ENCODE peak calls at places on chromosome 10, in eight cellular contexts. P is GM23338, V is right lobe of liver, X is hepatocyte, Q is left ventricle myocardium inferior, H is ascending aorta, Y is nephron progenitor cell, T is Peyer's patch. R is an unnamed sample.

GRCh38 chr10:48929413-48929990 is 10.1 kb downstream of the LRRC18 start:
- DNase-seq in Y (no peak), X (no peak), H (no peak), P (no peak), T (no peak), Q (no peak), V (no peak), R (no peak)

GRCh38 chr10:97185326-97186058 is at the start of gene SLIT1:
- DNase-seq in H (no peak), V (peak), Y (peak), Q (no peak), P (peak), X (peak), T (no peak), R (peak)

GRCh38 chr10:26468291-26468690 is 30.1 kb downstream of the APBB1IP start:
- DNase-seq in Q (no peak), X (no peak), T (no peak), P (no peak), V (no peak), Y (no peak), H (no peak), R (no peak)

GRCh38 chr10:14822879-14823755 is 14.7 kb downstream of the CDNF start:
- DNase-seq in X (peak), H (no peak), Q (peak), P (peak), Y (peak), T (peak), V (no peak), R (no peak)

GRCh38 chr10:64320448-64320847 is 799.2 kb downstream of the REEP3 start:
- DNase-seq in Y (no peak), T (no peak), Q (no peak), P (no peak), H (no peak), V (no peak), X (no peak), R (no peak)

GRCh38 chr10:48400850-48401220 is 94.4 kb downstream of the MAPK8 start:
- DNase-seq in Y (no peak), P (no peak), T (no peak), V (no peak), H (no peak), X (no peak), Q (no peak), R (no peak)

GRCh38 chr10:88992945-88993537 is 2.4 kb downstream of the FAS start:
- DNase-seq in P (peak), T (no peak), Q (no peak), V (no peak), X (no peak), Y (no peak), H (no peak), R (no peak)

GRCh38 chr10:114824396-114824795 is 2.8 kb downstream of the FHIP2A start:
- DNase-seq in P (no peak), T (no peak), Y (no peak), V (no peak), Q (no peak), X (no peak), H (no peak), R (no peak)

GRCh38 chr10:60810437-60811182 is 32.3 kb downstream of the CDK1 start:
- DNase-seq in X (peak), T (no peak), Y (no peak), Q (no peak), P (no peak), V (no peak), H (no peak), R (no peak)

GRCh38 chr10:70899096-70899495 is 10.7 kb upstream of the PCBD1 start:
- DNase-seq in Y (no peak), X (no peak), P (no peak), V (no peak), H (no peak), T (no peak), Q (no peak), R (no peak)

GRCh38 chr10:124594240-124594639 is 132.6 kb downstream of the LHPP start:
- DNase-seq in Q (no peak), Y (no peak), H (no peak), V (no peak), T (no peak), P (no peak), X (no peak), R (no peak)

GRCh38 chr10:127945335-127945734 is 38.4 kb downstream of the PTPRE start:
- DNase-seq in X (peak), V (no peak), P (no peak), Q (no peak), Y (no peak), H (no peak), T (no peak), R (no peak)

GRCh38 chr10:111117528-111118277 is 40.9 kb downstream of the ADRA2A start:
- DNase-seq in Y (no peak), T (no peak), X (no peak), Q (no peak), H (no peak), V (no peak), P (no peak), R (no peak)

GRCh38 chr10:867807-868206 is 63.7 kb downstream of the LARP4B start:
- DNase-seq in T (no peak), P (no peak), H (no peak), X (no peak), Y (no peak), V (no peak), Q (no peak), R (no peak)

GRCh38 chr10:869171-869570 is 62.3 kb downstream of the LARP4B start:
- DNase-seq in V (no peak), T (no peak), Y (no peak), X (no peak), Q (no peak), H (no peak), P (no peak), R (no peak)

GRCh38 chr10:865924-866576 is 65.5 kb downstream of the LARP4B start:
- DNase-seq in Q (no peak), P (no peak), H (no peak), V (no peak), X (no peak), T (no peak), Y (no peak), R (no peak)

GRCh38 chr10:866577-866941 is 64.9 kb downstream of the LARP4B start:
- DNase-seq in H (no peak), P (no peak), Y (no peak), V (no peak), T (no peak), Q (no peak), X (no peak), R (no peak)

DNA sequence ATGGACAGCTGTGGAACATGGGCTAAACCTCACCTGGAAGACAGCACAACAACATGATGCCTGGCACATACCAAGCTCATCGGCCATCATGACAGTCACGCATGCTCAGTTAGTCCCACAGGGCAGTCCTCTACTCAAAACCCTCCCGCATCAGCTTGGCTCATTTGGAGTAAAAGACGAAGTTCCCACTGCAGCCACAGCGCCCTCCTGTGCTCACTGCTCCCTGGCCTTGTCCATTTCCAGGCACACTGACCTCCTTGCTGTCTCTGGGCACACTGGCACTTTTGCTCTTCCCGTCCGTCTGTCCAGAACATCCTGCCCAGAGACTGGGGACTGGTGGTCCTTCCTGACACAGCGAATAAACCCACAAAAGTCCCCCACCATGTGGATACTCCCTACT is 66.2 kb downstream of the LARP4B start:
- DNase-seq in Q (no peak), Y (no peak), P (peak), T (no peak), H (no peak), V (no peak), X (no peak), R (no peak)
- TF ChIP-seq CTCF in Q (no peak), Y (no peak), P (peak), T (no peak), H (no peak), V (no peak), X (no peak), R (no peak)

GRCh38 chr10:5590816-5591215 is 66.1 kb downstream of the CALML3 start:
- DNase-seq in H (no peak), T (no peak), Y (no peak), V (peak), X (no peak), P (no peak), Q (no peak), R (peak)

GRCh38 chr10:5588603-5589002 is 63.8 kb downstream of the CALML3 start:
- DNase-seq in Y (no peak), H (no peak), X (no peak), P (no peak), V (peak), T (no peak), Q (no peak), R (peak)

GRCh38 chr10:5591336-5591824 is 66.6 kb downstream of the CALML3 start:
- DNase-seq in P (no peak), X (no peak), H (no peak), T (no peak), Y (no peak), Q (no peak), V (peak), R (peak)

GRCh38 chr10:5589071-5589962 is 64.6 kb downstream of the CALML3 start:
- DNase-seq in V (peak), X (no peak), Q (no peak), Y (no peak), H (no peak), P (no peak), T (no peak), R (peak)

GRCh38 chr10:5589963-5590511 is 65.3 kb downstream of the CALML3 start:
- DNase-seq in V (peak), T (no peak), Y (no peak), Q (no peak), P (no peak), H (no peak), X (no peak), R (peak)
- TF ChIP-seq CTCF in V (no peak), T (no peak), Y (no peak), Q (no peak), P (peak), H (no peak), X (peak), R (peak)

GRCh38 chr10:5744849-5745248 is 60.2 kb downstream of the TASOR2 start:
- DNase-seq in P (no peak), H (no peak), T (no peak), Y (no peak), X (no peak), V (no peak), Q (no peak), R (no peak)
- TF ChIP-seq CTCF in P (no peak), H (no peak), T (no peak), Y (no peak), X (no peak), V (no peak), Q (no peak), R (no peak)

GRCh38 chr10:103053659-103054581 is 135.8 kb downstream of the CNNM2 start:
- DNase-seq in P (peak), T (peak), H (peak), V (peak), Q (peak), Y (peak), X (peak), R (no peak)
- TF ChIP-seq CTCF in P (peak), T (peak), H (peak), V (peak), Q (peak), Y (no peak), X (peak), R (peak)

GRCh38 chr10:52952391-52953079 is 180.0 kb upstream of the MBL2 start:
- DNase-seq in H (no peak), X (no peak), V (no peak), Y (no peak), P (no peak), Q (no peak), T (no peak), R (no peak)

GRCh38 chr10:52951819-52952218 is 179.2 kb upstream of the MBL2 start:
- DNase-seq in V (peak), Y (peak), X (peak), P (peak), T (no peak), Q (peak), H (no peak), R (no peak)

GRCh38 chr10:52954407-52954806 is 181.8 kb upstream of the MBL2 start:
- DNase-seq in H (no peak), T (no peak), X (no peak), Q (no peak), Y (no peak), V (no peak), P (no peak), R (no peak)

GRCh38 chr10:52950578-52950977 is 178.0 kb upstream of the MBL2 start:
- DNase-seq in T (no peak), V (no peak), Q (no peak), X (no peak), H (no peak), P (peak), Y (no peak), R (no peak)

DNA sequence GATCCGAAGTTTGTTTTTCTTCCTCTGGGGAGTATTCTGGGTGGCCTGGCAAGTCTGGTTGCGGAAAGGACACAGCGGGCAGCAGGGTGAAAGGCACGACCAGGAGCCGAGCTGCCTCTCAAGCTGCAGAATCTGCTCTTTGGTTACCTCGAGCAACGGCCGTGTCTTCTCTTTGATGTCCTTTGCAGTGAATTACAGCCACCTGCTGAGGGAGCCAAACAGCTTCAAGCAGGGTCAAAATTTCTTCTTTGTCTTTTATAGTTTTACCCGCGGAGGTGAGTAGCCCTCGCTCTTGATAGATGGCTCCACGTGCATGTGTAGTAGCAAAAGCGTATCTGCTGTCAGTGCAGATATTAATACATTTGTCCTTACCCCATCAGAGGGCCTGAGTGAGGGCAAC is 177.3 kb upstream of the MBL2 start:
- DNase-seq in X (peak), H (no peak), V (no peak), Q (no peak), T (no peak), P (peak), Y (no peak), R (no peak)
- TF ChIP-seq CTCF in X (peak), H (no peak), V (peak), Q (no peak), T (no peak), P (peak), Y (no peak), R (peak)

GRCh38 chr10:11270858-11271179 is 253.1 kb downstream of the CELF2 start:
- DNase-seq in V (no peak), P (no peak), Q (no peak), Y (no peak), H (no peak), T (no peak), X (no peak), R (no peak)
- TF ChIP-seq CTCF in V (no peak), P (no peak), Q (peak), Y (peak), H (no peak), T (no peak), X (no peak), R (peak)

GRCh38 chr10:16915308-16915707 is 98.1 kb upstream of the RSU1 start:
- DNase-seq in T (no peak), Q (no peak), V (no peak), X (no peak), P (peak), Y (no peak), H (no peak), R (no peak)
- TF ChIP-seq CTCF in T (no peak), Q (no peak), V (no peak), X (no peak), P (peak), Y (no peak), H (no peak), R (no peak)

DNA sequence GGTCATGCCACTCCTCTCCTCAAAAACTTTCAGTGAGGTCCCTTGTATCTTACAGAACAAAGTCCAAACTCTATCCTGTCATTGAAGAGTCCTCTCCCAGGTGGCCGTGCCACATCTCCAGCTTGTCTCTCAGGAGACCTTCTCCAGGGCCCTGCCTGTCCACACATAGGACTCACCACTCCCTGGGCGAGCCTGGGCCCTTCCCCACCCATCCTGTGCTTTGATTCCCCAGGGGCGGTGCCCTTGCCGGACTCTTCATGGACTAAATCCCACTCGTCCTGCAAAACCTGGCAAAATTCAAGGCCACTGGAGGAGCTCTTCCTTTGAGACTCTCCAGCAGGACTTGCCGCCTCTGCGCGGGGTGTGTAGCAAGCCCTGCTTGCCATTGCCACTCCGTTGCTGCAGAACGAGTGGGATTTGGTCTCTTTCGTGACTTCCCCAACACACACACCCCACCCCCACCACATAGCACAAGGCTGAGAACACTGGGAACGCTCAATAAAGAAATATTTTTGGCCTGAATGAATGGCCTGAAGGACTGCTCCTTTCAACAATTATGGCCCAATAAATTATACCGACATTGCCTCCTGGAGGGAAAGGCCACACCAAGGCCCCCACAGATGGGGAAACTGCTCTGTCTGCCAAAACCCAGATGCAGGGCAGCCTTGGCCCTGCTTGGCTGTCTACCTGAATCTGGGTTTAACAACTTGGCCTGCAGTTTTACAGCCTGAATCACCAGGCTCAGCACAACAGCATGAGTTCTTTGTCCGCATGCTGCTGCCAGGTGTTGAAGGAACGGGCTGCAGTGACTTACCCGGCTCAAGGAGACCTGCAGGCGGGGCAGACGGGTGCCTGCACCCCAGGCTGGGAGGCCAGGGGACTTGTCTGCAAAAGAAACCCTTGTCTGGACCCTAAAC is 72.8 kb upstream of the KAT6B start:
- DNase-seq in X (peak), Q (no peak), P (peak), Y (peak), H (no peak), V (no peak), T (no peak), R (no peak)
- TF ChIP-seq CTCF in X (no peak), Q (no peak), P (no peak), Y (no peak), H (no peak), V (no peak), T (no peak), R (no peak)

GRCh38 chr10:11823122-11823988 is at the start of gene PROSER2:
- DNase-seq in Y (peak), V (peak), X (peak), P (peak), Q (peak), T (no peak), H (no peak), R (no peak)
- TF ChIP-seq CTCF in Y (no peak), V (no peak), X (peak), P (no peak), Q (peak), T (no peak), H (no peak), R (peak)

DNA sequence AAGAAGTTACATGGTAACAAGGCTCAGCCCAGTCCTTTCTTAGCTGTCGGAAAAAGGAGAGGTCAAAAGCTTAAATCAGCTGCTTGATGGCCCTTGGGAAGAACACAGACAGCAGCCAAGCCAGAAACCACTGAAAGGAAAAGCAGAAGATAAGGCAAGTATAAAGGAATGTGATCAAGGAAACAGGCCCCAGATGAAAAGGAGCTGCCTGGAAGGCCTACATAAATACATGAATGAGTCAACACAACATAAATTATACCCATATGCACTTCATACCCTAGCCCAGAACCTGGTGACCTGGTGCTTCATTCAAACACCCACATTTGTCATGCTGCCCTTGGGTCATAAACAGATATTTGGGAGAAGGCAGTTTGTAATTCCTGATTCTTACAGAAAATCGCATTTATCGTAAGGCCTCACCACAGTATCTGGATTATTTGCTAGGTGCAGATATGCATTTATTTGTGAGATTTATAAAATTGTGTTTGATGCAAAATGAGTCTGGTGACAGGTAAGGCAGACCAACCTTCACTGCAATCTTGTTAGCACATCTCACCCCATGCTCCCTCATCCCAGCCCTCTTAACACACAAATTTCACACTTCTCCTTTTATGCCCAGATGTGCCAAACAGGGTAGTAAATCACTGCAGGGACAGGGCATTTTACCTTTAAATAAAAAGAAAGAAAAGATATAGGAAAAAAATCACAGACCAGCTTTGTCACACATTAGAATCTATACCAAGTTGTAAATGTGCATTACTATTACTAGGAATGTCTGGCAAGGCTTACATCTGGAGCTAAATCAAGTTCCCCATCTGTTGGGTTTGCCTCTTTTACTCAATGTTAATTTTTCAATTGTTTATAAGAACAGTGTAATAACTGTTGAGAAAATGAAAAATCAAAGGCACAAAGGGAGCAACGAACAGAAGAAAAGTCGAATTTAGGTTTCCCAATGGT is 95.0 kb upstream of the KCNIP2 start:
- DNase-seq in P (no peak), X (peak), Y (peak), H (no peak), Q (no peak), V (no peak), T (no peak), R (no peak)
- TF ChIP-seq CTCF in P (no peak), X (no peak), Y (no peak), H (no peak), Q (no peak), V (no peak), T (no peak), R (no peak)